ENCODE peak calls at places on chromosomes 3 and 15, in five cellular contexts. One of them, this sample, is unnamed.

GRCh38 chr15:49620174-49620573 is 444 bp downstream of the FAM227B start:
- DNase-seq in HepG2: no peak
- DNase-seq in HEK293T: no peak
- DNase-seq in GM12878: no peak
- DNase-seq in H1: no peak
- DNase-seq in this sample: no peak

GRCh38 chr15:79172032-79172481 is 81.5 kb upstream of the RASGRF1 start:
- DNase-seq in H1: no peak
- DNase-seq in HEK293T: peak; percentile 48
- DNase-seq in HepG2: peak; percentile 50
- DNase-seq in GM12878: no peak
- DNase-seq in this sample: no peak

GRCh38 chr3:12737319-12737718 is 21.7 kb downstream of the TMEM40 start:
- DNase-seq in HepG2: no peak
- DNase-seq in HEK293T: no peak
- DNase-seq in H1: no peak
- DNase-seq in GM12878: no peak
- DNase-seq in this sample: no peak

GRCh38 chr3:173823911-173824460 is 426.4 kb downstream of the NLGN1 start:
- DNase-seq in GM12878: no peak
- DNase-seq in HEK293T: no peak
- DNase-seq in HepG2: no peak
- DNase-seq in H1: no peak
- DNase-seq in this sample: no peak

GRCh38 chr15:63338170-63338569 is 43.5 kb downstream of the CA12 start:
- DNase-seq in GM12878: no peak
- DNase-seq in HEK293T: no peak
- DNase-seq in H1: no peak
- DNase-seq in HepG2: no peak
- DNase-seq in this sample: no peak

GRCh38 chr15:40354408-40355171 is 3.4 kb upstream of the DISP2 start:
- DNase-seq in HEK293T: peak; percentile 22
- DNase-seq in GM12878: no peak
- DNase-seq in H1: no peak
- DNase-seq in HepG2: no peak
- DNase-seq in this sample: no peak

GRCh38 chr3:8835385-8835784 is 66.0 kb upstream of the OXTR start:
- DNase-seq in GM12878: no peak
- DNase-seq in HEK293T: no peak
- DNase-seq in HepG2: no peak
- DNase-seq in H1: no peak
- DNase-seq in this sample: no peak

GRCh38 chr15:93997071-93997658 is 234.2 kb upstream of the MCTP2 start:
- DNase-seq in HepG2: peak; percentile 8
- DNase-seq in HEK293T: peak; percentile 39
- DNase-seq in GM12878: no peak
- DNase-seq in H1: no peak
- DNase-seq in this sample: no peak

GRCh38 chr3:128485283-128486156 is 7.5 kb downstream of the GATA2 start:
- DNase-seq in HepG2: no peak
- DNase-seq in HEK293T: no peak
- DNase-seq in H1: no peak
- DNase-seq in GM12878: no peak
- DNase-seq in this sample: no peak

GRCh38 chr3:18580268-18580667 is 155.1 kb upstream of the SATB1 start:
- DNase-seq in HepG2: no peak
- DNase-seq in GM12878: no peak
- DNase-seq in HEK293T: no peak
- DNase-seq in H1: no peak
- DNase-seq in this sample: no peak

GRCh38 chr15:53611145-53611920 is 148.1 kb downstream of the WDR72 start:
- DNase-seq in HepG2: peak; percentile 21
- DNase-seq in GM12878: no peak
- DNase-seq in HEK293T: no peak
- DNase-seq in H1: no peak
- DNase-seq in this sample: no peak

GRCh38 chr15:88542342-88542733 is 4.1 kb downstream of the DET1 start:
- DNase-seq in HEK293T: no peak
- DNase-seq in GM12878: no peak
- DNase-seq in H1: no peak
- DNase-seq in HepG2: no peak
- DNase-seq in this sample: no peak

GRCh38 chr3:4588410-4588809 is 95.3 kb downstream of the ITPR1 start:
- DNase-seq in H1: no peak
- DNase-seq in HepG2: no peak
- DNase-seq in GM12878: no peak
- DNase-seq in HEK293T: no peak
- DNase-seq in this sample: no peak

GRCh38 chr3:172275586-172275985 is 172.7 kb downstream of the GHSR start:
- DNase-seq in GM12878: no peak
- DNase-seq in HEK293T: no peak
- DNase-seq in H1: no peak
- DNase-seq in HepG2: no peak
- DNase-seq in this sample: no peak
- TF ChIP-seq SUZ12 in GM12878: no peak
- TF ChIP-seq SUZ12 in HEK293T: no peak
- TF ChIP-seq SUZ12 in H1: no peak
- TF ChIP-seq SUZ12 in HepG2: no peak
- TF ChIP-seq SUZ12 in this sample: no peak

GRCh38 chr3:105868450-105868744 is 415 bp downstream of the CBLB start:
- DNase-seq in GM12878: no peak
- DNase-seq in HepG2: peak; percentile 35
- DNase-seq in HEK293T: peak; percentile 42
- DNase-seq in H1: no peak
- DNase-seq in this sample: no peak

GRCh38 chr3:105865016-105865623 is 3.7 kb downstream of the CBLB start:
- DNase-seq in HepG2: no peak
- DNase-seq in H1: no peak
- DNase-seq in HEK293T: no peak
- DNase-seq in GM12878: no peak
- DNase-seq in this sample: no peak

GRCh38 chr3:105867690-105868449 is 942 bp downstream of the CBLB start:
- DNase-seq in HEK293T: no peak
- DNase-seq in GM12878: no peak
- DNase-seq in H1: no peak
- DNase-seq in HepG2: no peak
- DNase-seq in this sample: no peak

GRCh38 chr3:105865867-105866350 is 2.9 kb downstream of the CBLB start:
- DNase-seq in H1: no peak
- DNase-seq in HepG2: no peak
- DNase-seq in HEK293T: no peak
- DNase-seq in GM12878: no peak
- DNase-seq in this sample: no peak

DNA sequence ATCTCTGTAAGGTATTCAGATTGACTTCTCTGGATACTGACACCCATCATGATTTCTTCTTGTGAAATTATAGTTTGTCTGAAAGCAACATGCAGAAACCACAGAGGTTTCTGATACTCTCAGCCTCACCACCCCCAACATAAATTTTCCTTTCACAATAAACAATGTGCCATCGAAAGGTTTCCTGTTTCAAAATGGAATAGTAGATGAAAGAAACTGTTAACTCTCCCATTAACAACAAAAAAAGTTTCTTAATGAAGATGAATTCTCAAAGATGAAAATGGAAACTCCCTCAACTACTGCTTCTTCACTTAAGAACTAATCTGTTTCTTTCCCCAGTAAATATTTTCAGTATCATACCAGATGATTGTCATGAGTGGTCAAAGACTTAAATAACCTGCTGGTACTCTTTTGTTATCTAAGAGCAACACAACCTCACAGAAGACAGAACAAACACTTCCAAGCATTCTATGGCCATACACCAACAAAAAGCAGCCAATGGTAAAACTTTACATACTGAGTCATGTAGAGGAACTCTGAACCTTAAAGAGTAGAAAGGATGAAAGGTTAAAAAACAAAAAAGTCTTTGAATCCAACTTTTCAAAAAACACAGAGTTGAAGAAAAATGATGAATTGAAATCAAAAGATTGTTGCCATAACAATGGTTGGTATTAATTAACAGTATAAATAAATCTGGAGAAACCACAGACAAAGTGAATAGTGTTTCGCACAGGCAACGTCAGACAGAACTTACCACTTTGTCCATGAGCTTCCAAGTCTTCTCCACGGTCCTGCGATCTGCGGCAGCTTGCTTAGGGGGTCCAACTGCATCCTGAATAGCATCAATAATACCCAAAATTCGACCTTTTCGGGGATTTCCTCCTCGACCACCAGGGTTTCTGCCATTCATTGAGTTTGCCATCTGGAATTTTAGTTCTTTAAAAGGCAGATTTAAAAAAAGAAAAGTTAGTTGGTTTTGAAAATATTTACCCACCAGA is 1.9 kb downstream of the CBLB start:
- DNase-seq in HepG2: peak; percentile 72
- DNase-seq in HEK293T: no peak
- DNase-seq in H1: no peak
- DNase-seq in GM12878: peak; percentile 80
- DNase-seq in this sample: no peak
- TF ChIP-seq SUZ12 in HepG2: no peak
- TF ChIP-seq SUZ12 in HEK293T: no peak
- TF ChIP-seq SUZ12 in H1: no peak
- TF ChIP-seq SUZ12 in GM12878: no peak
- TF ChIP-seq SUZ12 in this sample: no peak

GRCh38 chr3:197309528-197310361 is 11.3 kb upstream of the DLG1 start:
- DNase-seq in H1: no peak
- DNase-seq in GM12878: no peak
- DNase-seq in HEK293T: no peak
- DNase-seq in HepG2: no peak
- DNase-seq in this sample: no peak
- TF ChIP-seq SUZ12 in H1: no peak
- TF ChIP-seq SUZ12 in GM12878: no peak
- TF ChIP-seq SUZ12 in HEK293T: no peak
- TF ChIP-seq SUZ12 in HepG2: no peak
- TF ChIP-seq SUZ12 in this sample: no peak

GRCh38 chr3:69232447-69232846 is 110.1 kb upstream of the LMOD3 start:
- DNase-seq in GM12878: no peak
- DNase-seq in H1: no peak
- DNase-seq in HEK293T: no peak
- DNase-seq in HepG2: no peak
- DNase-seq in this sample: no peak
- TF ChIP-seq SUZ12 in GM12878: no peak
- TF ChIP-seq SUZ12 in H1: no peak
- TF ChIP-seq SUZ12 in HEK293T: no peak
- TF ChIP-seq SUZ12 in HepG2: no peak
- TF ChIP-seq SUZ12 in this sample: no peak

DNA sequence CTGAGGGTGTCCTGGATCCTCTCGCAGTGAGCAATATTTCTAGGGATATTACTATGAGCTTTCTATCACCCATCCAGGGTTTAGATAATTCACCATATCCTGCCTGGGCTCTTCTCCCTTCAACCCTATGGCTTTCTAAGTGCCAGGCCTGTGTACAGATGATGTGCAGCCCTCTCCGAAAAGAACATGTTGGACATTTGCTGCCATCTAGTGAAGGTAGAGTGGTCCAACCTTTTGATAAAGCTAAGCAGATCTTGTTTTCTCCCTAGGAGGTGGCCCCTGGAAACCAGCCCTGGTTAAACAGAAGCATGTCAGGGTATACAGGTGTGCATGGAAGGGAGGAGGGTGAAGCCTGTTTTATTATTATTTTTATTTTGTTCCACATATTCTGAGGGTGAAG is 27.9 kb upstream of the SCN10A start:
- DNase-seq in H1: no peak
- DNase-seq in HepG2: peak; percentile 34
- DNase-seq in GM12878: no peak
- DNase-seq in HEK293T: peak; percentile 27
- DNase-seq in this sample: no peak
- TF ChIP-seq SUZ12 in H1: no peak
- TF ChIP-seq SUZ12 in HepG2: no peak
- TF ChIP-seq SUZ12 in GM12878: no peak
- TF ChIP-seq SUZ12 in HEK293T: no peak
- TF ChIP-seq SUZ12 in this sample: no peak

DNA sequence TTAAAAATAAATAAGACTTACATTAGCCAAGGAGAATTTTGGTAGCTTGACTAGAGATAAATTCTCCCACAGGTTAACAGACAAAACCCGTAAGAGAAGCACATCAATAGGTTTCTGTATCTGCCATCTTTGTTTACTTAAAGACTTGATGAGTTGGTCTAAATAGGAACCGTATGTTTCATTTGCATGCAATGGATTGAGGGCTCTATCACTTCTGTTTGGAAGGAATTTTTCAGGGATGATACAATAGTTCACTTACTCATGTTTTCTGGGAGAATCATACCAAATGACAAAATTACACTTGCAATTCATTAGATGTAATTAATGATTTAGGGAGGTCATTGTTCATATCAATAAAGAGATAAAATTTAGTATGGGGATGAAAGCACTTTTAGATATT is 631.5 kb upstream of the NR2F2 start:
- DNase-seq in HEK293T: no peak
- DNase-seq in GM12878: no peak
- DNase-seq in H1: no peak
- DNase-seq in HepG2: no peak
- DNase-seq in this sample: no peak
- TF ChIP-seq SUZ12 in HEK293T: no peak
- TF ChIP-seq SUZ12 in GM12878: no peak
- TF ChIP-seq SUZ12 in H1: no peak
- TF ChIP-seq SUZ12 in HepG2: no peak
- TF ChIP-seq SUZ12 in this sample: no peak

GRCh38 chr3:134449277-134449676 is 36.5 kb downstream of the ANAPC13 start:
- DNase-seq in HepG2: peak; percentile 56
- DNase-seq in GM12878: no peak
- DNase-seq in HEK293T: peak; percentile 28
- DNase-seq in H1: no peak
- DNase-seq in this sample: no peak
- TF ChIP-seq SUZ12 in HepG2: no peak
- TF ChIP-seq SUZ12 in GM12878: no peak
- TF ChIP-seq SUZ12 in HEK293T: no peak
- TF ChIP-seq SUZ12 in H1: no peak
- TF ChIP-seq SUZ12 in this sample: no peak

This sample was measured in NT2/D1.